ENCODE peak calls at places on chromosome 12, in six cellular contexts. G, Y, M, E, B and W are unnamed samples.

GRCh38 chr12:43293396-43293795 is 258.6 kb downstream of the ADAMTS20 start:
- DNase-seq in G (no peak), Y (no peak), M (peak; percentile 81), E (no peak), B (no peak), W (no peak)

GRCh38 chr12:28086521-28086920 is 103.7 kb upstream of the CCDC91 start:
- DNase-seq in G (no peak), Y (no peak), M (peak; percentile 39), E (no peak), B (no peak), W (no peak)

GRCh38 chr12:93325855-93326254 is 51.9 kb upstream of the NUDT4 start:
- DNase-seq in G (no peak), Y (peak; percentile 61), M (peak; percentile 98), E (no peak), B (no peak), W (peak; percentile 84)

GRCh38 chr12:123151679-123152454 is 977 bp upstream of the PITPNM2 start:
- DNase-seq in G (no peak), Y (no peak), M (no peak), E (no peak), B (no peak), W (no peak)

GRCh38 chr12:74334770-74335169 is 202.9 kb upstream of the ATXN7L3B start:
- DNase-seq in G (no peak), Y (peak; percentile 64), M (peak; percentile 58), E (no peak), B (no peak), W (peak; percentile 26)

GRCh38 chr12:53063708-53064612 is 14.1 kb downstream of the TNS2 start:
- DNase-seq in G (peak; percentile 22), Y (no peak), M (no peak), E (no peak), B (no peak), W (no peak)

GRCh38 chr12:123813349-123813748 is 51.2 kb downstream of the DNAH10 start:
- DNase-seq in G (no peak), Y (no peak), M (peak; percentile 48), E (no peak), B (no peak), W (peak; percentile 26)

GRCh38 chr12:13788626-13789025 is 192.8 kb downstream of the GRIN2B start:
- DNase-seq in G (no peak), Y (no peak), M (no peak), E (no peak), B (no peak), W (no peak)

GRCh38 chr12:50283924-50284236 is 560 bp upstream of the LIMA1 start:
- DNase-seq in G (no peak), Y (no peak), M (peak; percentile 53), E (no peak), B (no peak), W (no peak)

GRCh38 chr12:58954002-58954401 is 33.7 kb upstream of the LRIG3 start:
- DNase-seq in G (no peak), Y (no peak), M (no peak), E (no peak), B (no peak), W (no peak)

GRCh38 chr12:4645023-4645422 is 3.8 kb downstream of the AKAP3 start:
- DNase-seq in G (no peak), Y (no peak), M (no peak), E (no peak), B (no peak), W (no peak)

GRCh38 chr12:44812062-44812461 is 64.1 kb downstream of the NELL2 start:
- DNase-seq in G (no peak), Y (peak; percentile 22), M (no peak), E (no peak), B (no peak), W (peak; percentile 16)

GRCh38 chr12:47190271-47190750 is 110.6 kb upstream of the AMIGO2 start:
- DNase-seq in G (no peak), Y (peak; percentile 56), M (peak; percentile 86), E (no peak), B (no peak), W (peak; percentile 87)

GRCh38 chr12:19894803-19895202 is 455.5 kb downstream of the AEBP2 start:
- DNase-seq in G (no peak), Y (peak; percentile 2), M (peak; percentile 39), E (no peak), B (no peak), W (no peak)

GRCh38 chr12:26121841-26122680 is 2.8 kb downstream of the BHLHE41 start:
- DNase-seq in G (no peak), Y (peak; percentile 35), M (peak; percentile 44), E (no peak), B (peak; percentile 76), W (peak; percentile 25)

GRCh38 chr12:79624378-79624777 is 66.4 kb downstream of the PAWR start:
- DNase-seq in G (no peak), Y (no peak), M (peak; percentile 71), E (no peak), B (no peak), W (no peak)

GRCh38 chr12:91384391-91384790 is 201.8 kb upstream of the DCN start:
- DNase-seq in G (no peak), Y (no peak), M (no peak), E (no peak), B (no peak), W (no peak)

GRCh38 chr12:86050010-86050409 is 175.9 kb downstream of the NTS start:
- DNase-seq in G (no peak), Y (no peak), M (no peak), E (no peak), B (no peak), W (no peak)

GRCh38 chr12:90086281-90086680 is 377.6 kb upstream of the ATP2B1 start:
- DNase-seq in G (no peak), Y (peak; percentile 45), M (peak; percentile 40), E (no peak), B (no peak), W (peak; percentile 73)

GRCh38 chr12:60684988-60685655 is 1089.3 kb downstream of the SLC16A7 start:
- DNase-seq in G (no peak), Y (no peak), M (no peak), E (no peak), B (no peak), W (peak; percentile 53)
- TF ChIP-seq CTCF in G (no peak), Y (no peak), M (no peak), E (peak; percentile 28), B (no peak), W (peak; percentile 77)

GRCh38 chr12:46004715-46005114 is 14.3 kb upstream of the SCAF11 start:
- DNase-seq in G (no peak), Y (no peak), M (no peak), E (no peak), B (no peak), W (no peak)

GRCh38 chr12:46005823-46006222 is 15.4 kb upstream of the SCAF11 start:
- DNase-seq in G (no peak), Y (no peak), M (no peak), E (no peak), B (no peak), W (no peak)

GRCh38 chr12:46005151-46005797 is 14.9 kb upstream of the SCAF11 start:
- DNase-seq in G (no peak), Y (peak; percentile 34), M (no peak), E (no peak), B (peak; percentile 14), W (peak; percentile 19)
- TF ChIP-seq CTCF in G (no peak), Y (peak; percentile 73), M (peak; percentile 31), E (no peak), B (peak; percentile 64), W (peak; percentile 15)

DNA sequence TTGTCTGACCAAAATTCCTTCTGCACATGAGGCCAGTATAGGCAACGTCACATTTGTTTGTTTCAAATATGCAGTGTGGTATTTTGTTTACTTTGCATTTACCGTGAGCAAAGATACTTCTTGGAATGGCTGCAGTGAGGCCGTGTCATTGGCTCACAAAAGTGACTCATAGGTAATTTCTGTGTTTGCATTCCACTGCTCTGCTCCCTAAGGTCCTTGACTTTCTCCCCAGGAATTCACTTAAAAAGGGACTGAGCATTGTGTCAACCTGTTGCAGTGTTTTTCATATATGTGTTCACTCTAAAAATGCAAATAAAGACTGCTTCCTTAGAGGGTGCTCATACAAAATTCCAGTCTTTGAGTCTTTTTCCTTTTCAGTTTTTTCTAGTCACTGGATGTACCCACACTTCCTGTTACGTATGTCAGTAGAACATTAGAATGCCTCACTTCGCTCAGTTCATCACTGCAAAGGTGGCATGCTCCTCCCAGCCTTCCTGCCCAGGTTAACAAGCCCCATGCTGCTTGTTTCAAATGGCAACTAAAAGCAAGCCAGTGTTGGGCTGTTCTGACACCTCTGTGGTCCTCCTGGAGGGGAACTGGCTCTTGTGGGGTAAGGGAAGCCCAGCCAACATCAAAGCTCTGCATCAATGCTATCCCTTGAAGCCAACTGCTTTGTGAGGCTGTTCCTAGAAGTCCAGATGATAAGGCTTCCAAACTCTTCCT is 9.1 kb downstream of the C12orf76 start:
- DNase-seq in G (peak; percentile 44), Y (peak; percentile 98), M (peak; percentile 95), E (peak; percentile 99), B (no peak), W (peak; percentile 94)
- TF ChIP-seq CTCF in G (no peak), Y (no peak), M (no peak), E (no peak), B (no peak), W (no peak)

DNA sequence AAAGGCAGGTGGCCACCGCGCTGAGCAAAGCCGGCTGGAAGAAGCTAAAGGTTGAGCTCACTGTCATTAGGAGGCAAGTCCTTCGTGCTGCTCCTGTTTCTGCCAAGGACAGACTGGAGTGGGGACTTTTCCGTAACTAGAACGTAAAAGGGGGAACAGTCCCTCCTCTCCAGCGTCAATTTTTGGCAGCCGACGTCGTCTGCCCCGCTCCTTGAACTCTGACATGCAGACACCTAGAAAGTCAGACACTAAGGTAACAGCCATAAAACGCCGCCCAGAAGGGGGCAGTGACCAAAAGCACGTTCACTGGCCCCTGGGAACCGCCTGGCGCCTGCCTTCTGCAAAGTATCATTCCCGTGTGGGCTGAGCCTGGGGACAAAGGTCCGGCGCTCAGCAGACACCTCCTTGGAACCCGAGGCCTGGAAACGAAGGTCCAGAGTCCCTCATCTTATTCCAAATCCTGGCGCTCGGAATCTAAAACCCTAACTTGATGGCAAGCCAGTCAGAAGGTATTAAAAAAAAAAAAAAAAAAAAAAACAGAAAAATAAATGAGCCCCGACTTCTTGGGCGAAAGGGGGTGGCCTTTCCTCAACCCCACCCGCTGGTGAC is 1.1 kb upstream of the LRP1 start:
- DNase-seq in G (peak; percentile 90), Y (peak; percentile 62), M (no peak), E (peak; percentile 84), B (peak; percentile 67), W (peak; percentile 57)
- TF ChIP-seq CTCF in G (no peak), Y (peak; percentile 50), M (peak; percentile 53), E (peak; percentile 88), B (peak; percentile 38), W (peak; percentile 29)

DNA sequence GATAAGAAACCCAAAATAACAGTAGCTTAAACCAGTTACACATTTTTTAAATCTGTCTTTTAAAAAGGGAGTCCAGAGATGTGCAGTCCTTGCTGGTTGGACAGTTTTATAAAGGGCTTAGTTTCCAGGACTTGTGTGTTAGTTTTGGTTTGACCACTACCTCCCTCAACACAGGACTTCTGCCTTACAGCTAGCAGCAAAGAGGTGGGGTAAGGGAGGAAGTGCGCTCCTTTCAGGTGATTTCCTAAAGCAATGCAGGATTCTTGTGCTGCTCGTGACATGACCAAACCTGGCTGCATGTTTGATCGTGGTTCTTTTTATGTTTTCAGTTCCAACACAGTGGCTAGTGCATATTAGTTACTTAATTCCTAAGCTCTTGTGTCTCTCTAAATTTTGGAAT is 266.2 kb downstream of the TMTC2 start:
- DNase-seq in G (no peak), Y (no peak), M (no peak), E (no peak), B (no peak), W (peak; percentile 49)
- TF ChIP-seq CTCF in G (no peak), Y (no peak), M (no peak), E (no peak), B (no peak), W (no peak)